ENCODE peak calls at places on chromosomes 16 and 17, in nine cellular contexts. N is foreskin fibroblast; L is hippocampal formation; J is heart right ventricle; X is stimulated activated CD4-positive, alpha-beta T cell treated with anti-CD3 and anti-CD28 coated beads, TNF-alpha, amount 100 ng/mL, for 48 hours; V is activated T-helper 1 cell treated with Interleukin-2 at 50 U/mL for 16 hours; R is prostate gland; E is AG08396; Q is activated CD4-positive, alpha-beta T cell treated with anti-CD3 and anti-CD28 coated beads for 48 hours. O is an unnamed sample.

GRCh38 chr17:16407911-16408588 is 7.3 kb upstream of the TRPV2 start:
- DNase-seq in Q (peak; percentile 35), X (no peak), L (peak; percentile 30), E (no peak), J (peak; percentile 73), N (peak; percentile 82), V (no peak), R (peak; percentile 46), O (peak; percentile 76)

GRCh38 chr16:49921791-49922456 is 66.0 kb upstream of the ZNF423 start:
- DNase-seq in X (peak; percentile 9), E (peak; percentile 36), J (peak; percentile 65), R (peak; percentile 48), N (peak; percentile 54), V (peak; percentile 3), L (no peak), Q (peak; percentile 68), O (peak; percentile 61)

GRCh38 chr16:88395669-88396584 is 13.2 kb downstream of the ZNF469 start:
- DNase-seq in E (no peak), V (no peak), N (no peak), R (no peak), J (no peak), X (no peak), Q (no peak), L (no peak), O (no peak)

GRCh38 chr16:68676113-68676860 is 31.2 kb downstream of the CDH3 start:
- DNase-seq in E (no peak), R (no peak), X (no peak), Q (no peak), N (no peak), L (no peak), V (no peak), J (no peak), O (no peak)

GRCh38 chr16:81465375-81465943 is 20.9 kb downstream of the CMIP start:
- DNase-seq in V (no peak), Q (no peak), N (no peak), X (no peak), R (no peak), E (no peak), J (no peak), L (no peak), O (no peak)

GRCh38 chr16:17290237-17290636 is 180.5 kb downstream of the XYLT1 start:
- DNase-seq in X (no peak), J (no peak), R (no peak), V (no peak), L (no peak), E (no peak), N (no peak), Q (no peak), O (no peak)

GRCh38 chr17:60398227-60398959 is 6.5 kb upstream of the USP32 start:
- DNase-seq in Q (no peak), E (no peak), R (no peak), N (no peak), J (no peak), L (no peak), V (no peak), X (no peak), O (no peak)

GRCh38 chr16:65829076-65829475 is 537.4 kb upstream of the CDH5 start:
- DNase-seq in V (no peak), X (no peak), Q (no peak), E (no peak), N (no peak), J (no peak), R (no peak), L (no peak), O (no peak)

GRCh38 chr16:3467182-3467581 is 23.7 kb downstream of the NAA60 start:
- DNase-seq in N (no peak), J (no peak), V (no peak), L (no peak), X (no peak), Q (no peak), E (no peak), R (no peak), O (no peak)

GRCh38 chr16:3553138-3553923 is 23.9 kb downstream of the NLRC3 start:
- DNase-seq in Q (no peak), X (no peak), R (peak; percentile 67), E (no peak), N (peak; percentile 12), V (no peak), J (no peak), L (no peak), O (no peak)

GRCh38 chr16:51532551-51532950 is 381.5 kb upstream of the SALL1 start:
- DNase-seq in V (no peak), L (no peak), J (no peak), N (no peak), E (no peak), X (no peak), R (no peak), Q (no peak), O (no peak)

GRCh38 chr17:54976316-54976715 is 7.8 kb downstream of the STXBP4 start:
- DNase-seq in E (no peak), N (no peak), J (no peak), Q (no peak), V (no peak), X (no peak), R (no peak), L (no peak), O (no peak)

GRCh38 chr17:72519598-72519936 is 398.7 kb downstream of the SOX9 start:
- DNase-seq in N (no peak), Q (no peak), E (no peak), J (no peak), X (no peak), R (no peak), L (no peak), V (no peak), O (no peak)

GRCh38 chr17:73272906-73273218 is 11.2 kb upstream of the CPSF4L start:
- DNase-seq in J (no peak), Q (no peak), X (no peak), E (no peak), N (no peak), R (no peak), L (peak; percentile 25), V (no peak), O (no peak)

GRCh38 chr17:74215332-74215727 is 2.0 kb downstream of the TTYH2 start:
- DNase-seq in R (no peak), L (peak; percentile 57), J (peak; percentile 56), V (no peak), N (no peak), Q (no peak), X (no peak), E (no peak), O (peak; percentile 72)

O was measured in right atrium auricular region.